ENCODE peak calls at places on chromosomes 7 and 10, in five cellular contexts. K is HepG2, O is K562, F is GM12878, E is H1. T is an unnamed sample.

GRCh38 chr10:2282194-2282593 is 544.9 kb upstream of the ADARB2 start:
- DNase-seq in E (no peak), K (no peak), O (no peak), F (no peak), T (no peak)

GRCh38 chr7:157596471-157596870 is 259.7 kb downstream of the DNAJB6 start:
- DNase-seq in K (no peak), O (no peak), E (no peak), F (no peak), T (no peak)

GRCh38 chr10:33180390-33180789 is 154.1 kb downstream of the NRP1 start:
- DNase-seq in K (peak; percentile 4), O (no peak), E (no peak), F (no peak), T (no peak)

GRCh38 chr10:31927597-31928530 is 767 bp downstream of the ARHGAP12 start:
- DNase-seq in E (peak; percentile 71), O (peak; percentile 75), F (no peak), K (peak; percentile 74), T (no peak)

GRCh38 chr10:98790817-98791216 is 344.1 kb upstream of the HPS1 start:
- DNase-seq in F (no peak), O (peak; percentile 43), K (no peak), E (no peak), T (peak; percentile 15)

GRCh38 chr7:31137234-31137633 is 85.1 kb downstream of the ADCYAP1R1 start:
- DNase-seq in E (no peak), O (no peak), F (no peak), K (no peak), T (no peak)

GRCh38 chr10:126705951-126706565 is 35.6 kb upstream of the C10orf90 start:
- DNase-seq in K (no peak), F (no peak), O (no peak), E (no peak), T (no peak)

GRCh38 chr7:38189256-38189938 is 11.4 kb downstream of the STARD3NL start:
- DNase-seq in K (no peak), F (no peak), E (no peak), O (no peak), T (no peak)

GRCh38 chr7:132739271-132739955 is 163.1 kb upstream of the PLXNA4 start:
- DNase-seq in O (no peak), E (no peak), K (no peak), F (no peak), T (no peak)

GRCh38 chr7:7792089-7792488 is 73.7 kb upstream of the RPA3 start:
- DNase-seq in E (no peak), F (no peak), K (no peak), O (no peak), T (no peak)

GRCh38 chr10:114603943-114604342 is 54.1 kb downstream of the ABLIM1 start:
- DNase-seq in E (no peak), K (no peak), F (no peak), O (peak; percentile 37), T (no peak)

GRCh38 chr10:123472606-123473005 is 193.5 kb upstream of the GPR26 start:
- DNase-seq in K (no peak), O (no peak), F (no peak), E (peak; percentile 67), T (no peak)

GRCh38 chr10:44261710-44262455 is 123.0 kb downstream of the CXCL12 start:
- DNase-seq in K (no peak), O (no peak), E (no peak), F (peak; percentile 55), T (no peak)

GRCh38 chr10:73788864-73789658 is 3.7 kb downstream of the ZSWIM8 start:
- DNase-seq in O (no peak), F (no peak), E (no peak), K (no peak), T (no peak)

GRCh38 chr10:1150638-1150955 is 94.4 kb downstream of the WDR37 start:
- DNase-seq in K (no peak), F (no peak), E (peak; percentile 20), O (no peak), T (no peak)

GRCh38 chr7:12839508-12840153 is 152.2 kb downstream of the ARL4A start:
- DNase-seq in O (no peak), E (peak; percentile 53), F (no peak), K (peak; percentile 1), T (no peak)

GRCh38 chr7:124085168-124085567 is 52.3 kb upstream of the TMEM229A start:
- DNase-seq in E (no peak), F (no peak), K (no peak), O (no peak), T (no peak)

GRCh38 chr10:98676895-98677294 is 230.2 kb upstream of the HPS1 start:
- DNase-seq in K (no peak), O (peak; percentile 1), F (no peak), E (no peak), T (no peak)

GRCh38 chr10:98577578-98577977 is 130.8 kb upstream of the HPS1 start:
- DNase-seq in K (no peak), E (no peak), F (no peak), O (no peak), T (no peak)

GRCh38 chr10:124388823-124389612 is 29.7 kb downstream of the OAT start:
- DNase-seq in O (peak; percentile 87), F (peak; percentile 40), E (peak; percentile 98), K (peak; percentile 65), T (peak; percentile 72)

GRCh38 chr7:4150731-4151130 is 531.4 kb upstream of the FOXK1 start:
- DNase-seq in K (no peak), E (no peak), F (no peak), O (no peak), T (no peak)

GRCh38 chr7:149759111-149759510 is 14.3 kb downstream of the ZNF467 start:
- DNase-seq in O (no peak), F (no peak), K (no peak), E (no peak), T (no peak)

GRCh38 chr7:5703572-5704533 is 77.6 kb downstream of the RNF216 start:
- DNase-seq in O (peak; percentile 18), K (no peak), F (no peak), E (no peak), T (no peak)

GRCh38 chr7:105675873-105676484 is 94.7 kb upstream of the EFCAB10 start:
- DNase-seq in O (no peak), K (no peak), E (no peak), F (no peak), T (no peak)

GRCh38 chr10:43814611-43815010 is 165.9 kb upstream of the ZNF32 start:
- DNase-seq in K (no peak), F (no peak), E (no peak), O (no peak), T (no peak)

GRCh38 chr7:84182301-84182700 is 12.3 kb downstream of the SEMA3A start:
- DNase-seq in O (no peak), F (no peak), E (no peak), K (no peak), T (no peak)

GRCh38 chr7:12315049-12315448 is 88.6 kb downstream of the VWDE start:
- DNase-seq in O (no peak), F (no peak), K (no peak), E (no peak), T (no peak)

GRCh38 chr10:61998937-61999336 is 97.4 kb downstream of the ARID5B start:
- DNase-seq in F (no peak), O (no peak), E (no peak), K (no peak), T (no peak)

GRCh38 chr10:62002753-62003152 is 101.3 kb downstream of the ARID5B start:
- DNase-seq in O (no peak), F (no peak), E (no peak), K (no peak), T (no peak)

GRCh38 chr10:61995093-61995492 is 93.6 kb downstream of the ARID5B start:
- DNase-seq in K (no peak), E (no peak), O (no peak), F (no peak), T (no peak)

GRCh38 chr10:62001898-62002297 is 100.4 kb downstream of the ARID5B start:
- DNase-seq in F (no peak), K (no peak), O (no peak), E (no peak), T (no peak)

GRCh38 chr10:62000037-62000603 is 98.6 kb downstream of the ARID5B start:
- DNase-seq in E (no peak), O (no peak), F (peak; percentile 90), K (no peak), T (no peak)
- TF ChIP-seq SRF in E (no peak), O (no peak), F (no peak), K (no peak), T (no peak)

GRCh38 chr7:146090023-146090645 is 26.5 kb upstream of the CNTNAP2 start:
- DNase-seq in K (peak; percentile 8), E (no peak), O (peak; percentile 57), F (no peak), T (peak; percentile 10)
- TF ChIP-seq SRF in K (no peak), E (no peak), O (no peak), F (no peak), T (no peak)

DNA sequence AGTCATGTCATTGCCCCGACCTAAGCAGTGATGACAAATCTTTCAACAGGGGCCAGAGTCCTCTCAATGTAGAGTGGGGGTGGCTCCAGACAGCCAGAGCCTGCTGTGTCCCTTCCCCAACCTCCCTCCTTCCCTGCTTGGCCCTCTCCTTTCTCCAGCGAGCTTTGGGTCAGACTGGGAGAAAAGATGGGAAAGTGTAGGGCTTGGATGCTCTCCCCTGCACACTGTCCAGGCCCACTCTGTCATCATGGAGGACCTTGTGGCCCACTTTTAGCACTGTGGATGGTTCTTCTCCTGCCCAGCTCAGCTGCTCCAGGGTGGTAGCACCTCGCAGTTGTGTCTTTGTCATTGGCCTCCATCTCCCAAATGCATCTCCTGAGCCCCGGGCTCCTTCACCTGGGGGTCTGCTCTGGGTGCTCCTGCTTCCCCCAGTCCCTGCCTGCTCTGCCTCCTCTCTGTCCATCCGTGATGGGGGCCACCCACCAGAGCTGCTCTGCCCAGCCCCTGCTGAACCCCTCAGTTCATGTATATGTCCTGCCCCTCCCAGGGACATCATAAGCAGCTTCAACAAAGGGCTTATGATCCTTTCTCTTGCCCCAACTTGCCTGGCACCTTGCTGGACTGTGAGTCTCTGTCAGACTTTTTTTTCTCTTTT is 37.5 kb downstream of the BTBD16 start:
- DNase-seq in F (no peak), O (no peak), E (no peak), K (no peak), T (no peak)
- TF ChIP-seq SRF in F (no peak), O (no peak), E (no peak), K (no peak), T (no peak)

GRCh38 chr10:17645591-17646345 is 1.8 kb downstream of the STAM start:
- DNase-seq in F (no peak), K (peak; percentile 41), E (no peak), O (peak; percentile 40), T (no peak)

GRCh38 chr10:17644485-17644964 is 574 bp downstream of the STAM start:
- DNase-seq in O (peak; percentile 56), E (no peak), K (no peak), F (no peak), T (no peak)

GRCh38 chr10:17643755-17644484 is at the start of gene STAM:
- DNase-seq in K (peak; percentile 85), E (peak; percentile 91), O (peak; percentile 94), F (peak; percentile 81), T (peak; percentile 80)

GRCh38 chr10:17640331-17640816 is 3.6 kb upstream of the STAM start:
- DNase-seq in O (no peak), K (no peak), E (no peak), F (no peak), T (no peak)

DNA sequence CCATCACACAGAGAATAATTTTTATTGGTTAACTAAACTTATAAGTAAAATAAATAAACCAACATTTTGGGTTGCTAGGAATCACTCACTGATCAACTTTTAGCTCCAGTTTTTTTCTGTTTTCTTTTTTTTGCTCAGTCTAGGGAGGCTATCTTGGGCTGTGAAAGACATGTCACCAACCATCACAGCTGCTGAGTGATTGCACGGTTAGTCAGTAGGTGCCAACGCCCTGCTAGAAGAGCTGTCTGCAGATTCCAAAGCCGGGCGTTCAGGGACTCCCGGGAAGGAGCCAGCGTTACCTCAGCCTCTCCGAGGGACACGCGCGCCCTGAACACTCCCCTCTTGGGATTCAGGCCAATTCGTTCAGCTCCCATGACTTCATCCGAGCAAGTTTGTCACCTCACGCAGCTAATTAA is 604 bp upstream of the STAM start:
- DNase-seq in K (peak; percentile 67), O (no peak), F (no peak), E (no peak), T (no peak)
- TF ChIP-seq SRF in K (no peak), O (no peak), F (no peak), E (no peak), T (no peak)